ENCODE peak calls at places on chromosomes 7 and 10, in nine cellular contexts. One of them, this sample, is unnamed.

GRCh38 chr7:27424749-27425148 is 182.1 kb downstream of the EVX1 start:
- DNase-seq in Daoy: no peak
- DNase-seq in occipital lobe: no peak
- DNase-seq in stimulated activated CD4-positive, alpha-beta T cell treated with anti-CD3 and anti-CD28 coated beads, Interleukin-4, amount 100 ng/mL, for 1 hour: no peak
- DNase-seq in NCI-H2227 treated with DMSO at 0.1 percent for 48 hours: no peak
- DNase-seq in fibroblast of lung: no peak
- DNase-seq in EL: no peak
- DNase-seq in endothelial cell: no peak
- DNase-seq in prostate gland: no peak
- DNase-seq in this sample: no peak

GRCh38 chr10:89458289-89458688 is 43.9 kb downstream of the IFIT5 start:
- DNase-seq in fibroblast of lung: peak; percentile 90
- DNase-seq in Daoy: peak; percentile 57
- DNase-seq in NCI-H2227 treated with DMSO at 0.1 percent for 48 hours: no peak
- DNase-seq in endothelial cell: no peak
- DNase-seq in prostate gland: no peak
- DNase-seq in occipital lobe: no peak
- DNase-seq in stimulated activated CD4-positive, alpha-beta T cell treated with anti-CD3 and anti-CD28 coated beads, Interleukin-4, amount 100 ng/mL, for 1 hour: no peak
- DNase-seq in EL: peak; percentile 86
- DNase-seq in this sample: peak; percentile 58

GRCh38 chr7:79434867-79435266 is 18.6 kb downstream of the MAGI2 start:
- DNase-seq in occipital lobe: no peak
- DNase-seq in NCI-H2227 treated with DMSO at 0.1 percent for 48 hours: no peak
- DNase-seq in Daoy: no peak
- DNase-seq in fibroblast of lung: no peak
- DNase-seq in endothelial cell: no peak
- DNase-seq in prostate gland: no peak
- DNase-seq in stimulated activated CD4-positive, alpha-beta T cell treated with anti-CD3 and anti-CD28 coated beads, Interleukin-4, amount 100 ng/mL, for 1 hour: no peak
- DNase-seq in EL: peak; percentile 36
- DNase-seq in this sample: no peak

GRCh38 chr7:127759945-127760421 is 108.0 kb downstream of the SND1 start:
- DNase-seq in NCI-H2227 treated with DMSO at 0.1 percent for 48 hours: no peak
- DNase-seq in Daoy: no peak
- DNase-seq in EL: no peak
- DNase-seq in fibroblast of lung: no peak
- DNase-seq in occipital lobe: no peak
- DNase-seq in endothelial cell: no peak
- DNase-seq in stimulated activated CD4-positive, alpha-beta T cell treated with anti-CD3 and anti-CD28 coated beads, Interleukin-4, amount 100 ng/mL, for 1 hour: no peak
- DNase-seq in prostate gland: no peak
- DNase-seq in this sample: no peak

GRCh38 chr7:23020742-23021401 is 6.9 kb upstream of the HYCC1 start:
- DNase-seq in prostate gland: no peak
- DNase-seq in EL: peak; percentile 91
- DNase-seq in fibroblast of lung: peak; percentile 95
- DNase-seq in endothelial cell: no peak
- DNase-seq in Daoy: peak; percentile 79
- DNase-seq in stimulated activated CD4-positive, alpha-beta T cell treated with anti-CD3 and anti-CD28 coated beads, Interleukin-4, amount 100 ng/mL, for 1 hour: no peak
- DNase-seq in occipital lobe: no peak
- DNase-seq in NCI-H2227 treated with DMSO at 0.1 percent for 48 hours: no peak
- DNase-seq in this sample: peak; percentile 45

GRCh38 chr7:2527505-2528464 is 8.2 kb downstream of the LFNG start:
- DNase-seq in occipital lobe: no peak
- DNase-seq in prostate gland: peak; percentile 69
- DNase-seq in fibroblast of lung: peak; percentile 82
- DNase-seq in stimulated activated CD4-positive, alpha-beta T cell treated with anti-CD3 and anti-CD28 coated beads, Interleukin-4, amount 100 ng/mL, for 1 hour: peak; percentile 57
- DNase-seq in EL: peak; percentile 80
- DNase-seq in Daoy: peak; percentile 89
- DNase-seq in endothelial cell: no peak
- DNase-seq in NCI-H2227 treated with DMSO at 0.1 percent for 48 hours: no peak
- DNase-seq in this sample: peak; percentile 16

GRCh38 chr7:28674359-28674782 is 262.1 kb downstream of the CREB5 start:
- DNase-seq in EL: peak; percentile 30
- DNase-seq in Daoy: peak; percentile 64
- DNase-seq in occipital lobe: no peak
- DNase-seq in stimulated activated CD4-positive, alpha-beta T cell treated with anti-CD3 and anti-CD28 coated beads, Interleukin-4, amount 100 ng/mL, for 1 hour: no peak
- DNase-seq in endothelial cell: no peak
- DNase-seq in prostate gland: no peak
- DNase-seq in fibroblast of lung: peak; percentile 30
- DNase-seq in NCI-H2227 treated with DMSO at 0.1 percent for 48 hours: no peak
- DNase-seq in this sample: no peak

GRCh38 chr10:123527122-123527521 is 139.0 kb upstream of the GPR26 start:
- DNase-seq in prostate gland: no peak
- DNase-seq in Daoy: no peak
- DNase-seq in NCI-H2227 treated with DMSO at 0.1 percent for 48 hours: no peak
- DNase-seq in endothelial cell: no peak
- DNase-seq in EL: no peak
- DNase-seq in occipital lobe: no peak
- DNase-seq in stimulated activated CD4-positive, alpha-beta T cell treated with anti-CD3 and anti-CD28 coated beads, Interleukin-4, amount 100 ng/mL, for 1 hour: no peak
- DNase-seq in fibroblast of lung: no peak
- DNase-seq in this sample: no peak

GRCh38 chr10:124231188-124232135 is 138.1 kb upstream of the CHST15 start:
- DNase-seq in stimulated activated CD4-positive, alpha-beta T cell treated with anti-CD3 and anti-CD28 coated beads, Interleukin-4, amount 100 ng/mL, for 1 hour: no peak
- DNase-seq in NCI-H2227 treated with DMSO at 0.1 percent for 48 hours: no peak
- DNase-seq in prostate gland: no peak
- DNase-seq in fibroblast of lung: no peak
- DNase-seq in EL: no peak
- DNase-seq in Daoy: no peak
- DNase-seq in occipital lobe: no peak
- DNase-seq in endothelial cell: no peak
- DNase-seq in this sample: no peak

This sample was measured in AG04449.